ENCODE peak calls at places on chromosomes 6 and 20, in six cellular contexts. One of them, this sample, is unnamed.

GRCh38 chr6:137926207-137926731 is 59.2 kb downstream of the TNFAIP3 start:
- DNase-seq in H1: no peak
- DNase-seq in IMR-90: peak; percentile 92
- DNase-seq in neuronal stem cell: peak; percentile 6
- DNase-seq in H9: peak; percentile 40
- DNase-seq in trophoblast cell: peak; percentile 93
- DNase-seq in this sample: peak; percentile 90

GRCh38 chr6:46217671-46218131 is 46.9 kb upstream of the ENPP5 start:
- DNase-seq in H1: no peak
- DNase-seq in IMR-90: no peak
- DNase-seq in neuronal stem cell: no peak
- DNase-seq in H9: no peak
- DNase-seq in trophoblast cell: no peak
- DNase-seq in this sample: no peak

GRCh38 chr6:168126566-168127383 is 47.8 kb upstream of the FRMD1 start:
- DNase-seq in H1: no peak
- DNase-seq in IMR-90: no peak
- DNase-seq in neuronal stem cell: no peak
- DNase-seq in H9: peak; percentile 21
- DNase-seq in trophoblast cell: no peak
- DNase-seq in this sample: no peak

GRCh38 chr20:2093200-2093781 is 8.3 kb upstream of the STK35 start:
- DNase-seq in H1: peak; percentile 58
- DNase-seq in IMR-90: no peak
- DNase-seq in neuronal stem cell: no peak
- DNase-seq in H9: peak; percentile 59
- DNase-seq in trophoblast cell: peak; percentile 25
- DNase-seq in this sample: no peak

GRCh38 chr6:80454197-80454596 is 347.7 kb downstream of the BCKDHB start:
- DNase-seq in H1: no peak
- DNase-seq in IMR-90: peak; percentile 92
- DNase-seq in neuronal stem cell: no peak
- DNase-seq in H9: no peak
- DNase-seq in trophoblast cell: peak; percentile 49
- DNase-seq in this sample: peak; percentile 87

GRCh38 chr6:55977959-55978358 is 102.6 kb upstream of the BMP5 start:
- DNase-seq in H1: no peak
- DNase-seq in IMR-90: no peak
- DNase-seq in neuronal stem cell: no peak
- DNase-seq in H9: no peak
- DNase-seq in trophoblast cell: no peak
- DNase-seq in this sample: no peak

GRCh38 chr6:167697316-167697715 is 129.4 kb upstream of the AFDN start:
- DNase-seq in H1: no peak
- DNase-seq in IMR-90: no peak
- DNase-seq in neuronal stem cell: no peak
- DNase-seq in H9: no peak
- DNase-seq in trophoblast cell: no peak
- DNase-seq in this sample: no peak

GRCh38 chr6:142854589-142855488 is 90.1 kb downstream of the HIVEP2 start:
- DNase-seq in H1: no peak
- DNase-seq in IMR-90: no peak
- DNase-seq in neuronal stem cell: no peak
- DNase-seq in H9: no peak
- DNase-seq in trophoblast cell: no peak
- DNase-seq in this sample: peak; percentile 68

GRCh38 chr6:163414367-163415175 is at the start of gene QKI:
- DNase-seq in H1: peak; percentile 67
- DNase-seq in IMR-90: peak; percentile 67
- DNase-seq in neuronal stem cell: peak; percentile 65
- DNase-seq in H9: peak; percentile 58
- DNase-seq in trophoblast cell: peak; percentile 72
- DNase-seq in this sample: peak; percentile 75

GRCh38 chr6:159617444-159617843 is 75.6 kb downstream of the SOD2 start:
- DNase-seq in H1: no peak
- DNase-seq in IMR-90: no peak
- DNase-seq in neuronal stem cell: no peak
- DNase-seq in H9: no peak
- DNase-seq in trophoblast cell: no peak
- DNase-seq in this sample: no peak

GRCh38 chr6:98832282-98833100 is 1.9 kb upstream of the POU3F2 start:
- DNase-seq in H1: no peak
- DNase-seq in IMR-90: peak; percentile 74
- DNase-seq in neuronal stem cell: peak; percentile 50
- DNase-seq in H9: no peak
- DNase-seq in trophoblast cell: peak; percentile 3
- DNase-seq in this sample: peak; percentile 67

GRCh38 chr6:88910922-88911778 is 52.3 kb downstream of the RNGTT start:
- DNase-seq in H1: no peak
- DNase-seq in IMR-90: no peak
- DNase-seq in neuronal stem cell: no peak
- DNase-seq in H9: no peak
- DNase-seq in trophoblast cell: no peak
- DNase-seq in this sample: no peak

GRCh38 chr20:50559856-50560623 is 49.9 kb downstream of the PTPN1 start:
- DNase-seq in H1: peak; percentile 34
- DNase-seq in IMR-90: no peak
- DNase-seq in neuronal stem cell: no peak
- DNase-seq in H9: no peak
- DNase-seq in trophoblast cell: peak; percentile 83
- DNase-seq in this sample: no peak

GRCh38 chr6:28105286-28105685 is 19.1 kb upstream of the ZSCAN16 start:
- DNase-seq in H1: no peak
- DNase-seq in IMR-90: no peak
- DNase-seq in neuronal stem cell: no peak
- DNase-seq in H9: no peak
- DNase-seq in trophoblast cell: peak; percentile 19
- DNase-seq in this sample: no peak

GRCh38 chr20:62740286-62741141 is 31.9 kb downstream of the NTSR1 start:
- DNase-seq in H1: no peak
- DNase-seq in IMR-90: peak; percentile 95
- DNase-seq in neuronal stem cell: no peak
- DNase-seq in H9: no peak
- DNase-seq in trophoblast cell: peak; percentile 12
- DNase-seq in this sample: peak; percentile 85

GRCh38 chr20:50834599-50835005 is 39.7 kb downstream of the BCAS4 start:
- DNase-seq in H1: no peak
- DNase-seq in IMR-90: peak; percentile 94
- DNase-seq in neuronal stem cell: no peak
- DNase-seq in H9: no peak
- DNase-seq in trophoblast cell: peak; percentile 89
- DNase-seq in this sample: peak; percentile 74

GRCh38 chr6:167712332-167713087 is 114.2 kb upstream of the AFDN start:
- DNase-seq in H1: no peak
- DNase-seq in IMR-90: no peak
- DNase-seq in neuronal stem cell: no peak
- DNase-seq in H9: no peak
- DNase-seq in trophoblast cell: no peak
- DNase-seq in this sample: no peak

GRCh38 chr6:71405416-71405815 is 116.8 kb downstream of the OGFRL1 start:
- DNase-seq in H1: no peak
- DNase-seq in IMR-90: no peak
- DNase-seq in neuronal stem cell: no peak
- DNase-seq in H9: no peak
- DNase-seq in trophoblast cell: no peak
- DNase-seq in this sample: no peak
- H4K91ac ChIP-seq in H1: no peak overlapping the region
- H4K91ac ChIP-seq in IMR-90: peak overlapping the region; percentile 43
- H4K91ac ChIP-seq in neuronal stem cell: no peak overlapping the region
- H4K91ac ChIP-seq in H9: no peak overlapping the region
- H4K91ac ChIP-seq in trophoblast cell: no peak overlapping the region
- H4K91ac ChIP-seq in this sample: peak overlapping the region; percentile 61

DNA sequence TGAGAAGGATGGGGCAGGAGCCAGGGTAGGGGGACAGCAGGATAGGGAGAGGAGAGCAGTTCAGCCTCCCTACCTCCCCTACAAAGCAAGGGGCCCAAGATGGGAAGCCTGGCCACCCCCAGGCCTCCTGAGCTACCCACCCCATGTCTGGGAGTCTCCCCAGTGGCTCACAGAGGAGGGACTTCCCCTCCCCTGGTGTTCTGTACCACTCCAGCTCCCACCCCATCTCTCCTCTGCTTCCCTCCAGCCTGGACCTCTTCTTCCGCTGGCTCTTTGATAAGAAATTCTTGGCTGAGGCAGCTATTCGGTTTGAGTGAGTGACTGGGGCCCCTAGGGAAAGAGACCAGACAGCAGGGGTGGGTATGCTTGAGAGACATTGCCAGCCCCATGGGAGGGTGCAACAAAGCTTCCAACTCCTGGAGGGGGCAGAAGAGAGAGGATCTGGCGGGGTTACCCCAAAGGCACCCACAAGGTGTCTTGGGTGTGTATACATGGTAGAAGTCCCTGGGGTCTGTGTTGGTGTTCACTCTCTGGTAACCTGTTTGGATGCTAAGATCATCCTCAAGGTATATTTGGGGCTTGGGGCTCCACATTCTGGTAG is 8.2 kb upstream of the CAPN11 start:
- DNase-seq in H1: no peak
- DNase-seq in IMR-90: no peak
- DNase-seq in neuronal stem cell: no peak
- DNase-seq in H9: no peak
- DNase-seq in trophoblast cell: no peak
- DNase-seq in this sample: no peak
- H4K91ac ChIP-seq in H1: no peak overlapping the region
- H4K91ac ChIP-seq in IMR-90: no peak overlapping the region
- H4K91ac ChIP-seq in neuronal stem cell: no peak overlapping the region
- H4K91ac ChIP-seq in H9: no peak overlapping the region
- H4K91ac ChIP-seq in trophoblast cell: no peak overlapping the region
- H4K91ac ChIP-seq in this sample: no peak overlapping the region

GRCh38 chr6:158413028-158413427 is 100.8 kb downstream of the TULP4 start:
- DNase-seq in H1: no peak
- DNase-seq in IMR-90: no peak
- DNase-seq in neuronal stem cell: no peak
- DNase-seq in H9: no peak
- DNase-seq in trophoblast cell: no peak
- DNase-seq in this sample: no peak
- H4K91ac ChIP-seq in H1: no peak overlapping the region
- H4K91ac ChIP-seq in IMR-90: no peak overlapping the region
- H4K91ac ChIP-seq in neuronal stem cell: no peak overlapping the region
- H4K91ac ChIP-seq in H9: no peak overlapping the region
- H4K91ac ChIP-seq in trophoblast cell: no peak overlapping the region
- H4K91ac ChIP-seq in this sample: no peak overlapping the region

GRCh38 chr20:22342410-22342809 is 242.0 kb downstream of the FOXA2 start:
- DNase-seq in H1: no peak
- DNase-seq in IMR-90: no peak
- DNase-seq in neuronal stem cell: no peak
- DNase-seq in H9: no peak
- DNase-seq in trophoblast cell: no peak
- DNase-seq in this sample: no peak
- H4K91ac ChIP-seq in H1: no peak overlapping the region
- H4K91ac ChIP-seq in IMR-90: no peak overlapping the region
- H4K91ac ChIP-seq in neuronal stem cell: no peak overlapping the region
- H4K91ac ChIP-seq in H9: no peak overlapping the region
- H4K91ac ChIP-seq in trophoblast cell: no peak overlapping the region
- H4K91ac ChIP-seq in this sample: no peak overlapping the region

DNA sequence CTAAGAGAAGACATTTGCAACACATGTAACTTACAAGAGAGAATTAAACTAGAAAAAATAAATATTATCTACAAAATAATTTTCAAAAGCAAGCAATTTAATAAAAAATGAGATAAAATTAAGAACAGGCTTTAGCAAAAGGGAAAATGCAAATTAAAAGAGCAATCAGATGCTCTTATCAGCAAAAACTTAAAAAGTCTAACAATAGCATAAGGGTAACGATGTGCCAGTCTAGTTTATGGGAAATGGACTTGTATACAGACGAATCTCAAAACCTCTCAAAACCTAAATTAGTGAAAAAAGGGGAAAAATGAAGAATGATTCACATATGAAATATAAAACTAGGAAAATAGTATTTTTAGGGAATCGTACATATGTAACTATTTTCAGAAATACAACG is 1.1 kb upstream of the MANEA start:
- DNase-seq in H1: no peak
- DNase-seq in IMR-90: no peak
- DNase-seq in neuronal stem cell: no peak
- DNase-seq in H9: no peak
- DNase-seq in trophoblast cell: no peak
- DNase-seq in this sample: no peak
- H4K91ac ChIP-seq in H1: no peak overlapping the region
- H4K91ac ChIP-seq in IMR-90: no peak overlapping the region
- H4K91ac ChIP-seq in neuronal stem cell: no peak overlapping the region
- H4K91ac ChIP-seq in H9: no peak overlapping the region
- H4K91ac ChIP-seq in trophoblast cell: no peak overlapping the region
- H4K91ac ChIP-seq in this sample: no peak overlapping the region

DNA sequence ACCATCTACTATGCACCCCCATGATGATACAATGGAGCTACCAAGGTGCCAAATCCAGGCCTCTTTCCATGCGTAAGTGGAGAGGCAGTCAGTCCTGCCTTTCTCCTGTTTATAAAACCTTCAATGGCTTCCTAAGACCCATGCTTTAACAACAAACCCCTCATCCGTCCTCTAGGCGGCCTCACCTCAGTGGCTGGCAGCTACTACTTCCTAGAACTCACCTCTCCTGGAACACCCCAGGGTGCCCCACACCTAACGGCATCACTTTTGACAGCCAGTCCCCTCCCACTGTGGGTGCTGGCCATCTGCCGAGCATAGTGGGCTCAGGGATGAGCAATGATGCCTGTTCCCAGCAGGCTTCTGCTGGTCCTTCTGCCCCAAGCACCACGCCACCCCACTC is 80.0 kb upstream of the TAB2 start:
- DNase-seq in H1: no peak
- DNase-seq in IMR-90: no peak
- DNase-seq in neuronal stem cell: no peak
- DNase-seq in H9: no peak
- DNase-seq in trophoblast cell: no peak
- DNase-seq in this sample: no peak
- H4K91ac ChIP-seq in H1: no peak overlapping the region
- H4K91ac ChIP-seq in IMR-90: no peak overlapping the region
- H4K91ac ChIP-seq in neuronal stem cell: no peak overlapping the region
- H4K91ac ChIP-seq in H9: no peak overlapping the region
- H4K91ac ChIP-seq in trophoblast cell: no peak overlapping the region
- H4K91ac ChIP-seq in this sample: no peak overlapping the region

DNA sequence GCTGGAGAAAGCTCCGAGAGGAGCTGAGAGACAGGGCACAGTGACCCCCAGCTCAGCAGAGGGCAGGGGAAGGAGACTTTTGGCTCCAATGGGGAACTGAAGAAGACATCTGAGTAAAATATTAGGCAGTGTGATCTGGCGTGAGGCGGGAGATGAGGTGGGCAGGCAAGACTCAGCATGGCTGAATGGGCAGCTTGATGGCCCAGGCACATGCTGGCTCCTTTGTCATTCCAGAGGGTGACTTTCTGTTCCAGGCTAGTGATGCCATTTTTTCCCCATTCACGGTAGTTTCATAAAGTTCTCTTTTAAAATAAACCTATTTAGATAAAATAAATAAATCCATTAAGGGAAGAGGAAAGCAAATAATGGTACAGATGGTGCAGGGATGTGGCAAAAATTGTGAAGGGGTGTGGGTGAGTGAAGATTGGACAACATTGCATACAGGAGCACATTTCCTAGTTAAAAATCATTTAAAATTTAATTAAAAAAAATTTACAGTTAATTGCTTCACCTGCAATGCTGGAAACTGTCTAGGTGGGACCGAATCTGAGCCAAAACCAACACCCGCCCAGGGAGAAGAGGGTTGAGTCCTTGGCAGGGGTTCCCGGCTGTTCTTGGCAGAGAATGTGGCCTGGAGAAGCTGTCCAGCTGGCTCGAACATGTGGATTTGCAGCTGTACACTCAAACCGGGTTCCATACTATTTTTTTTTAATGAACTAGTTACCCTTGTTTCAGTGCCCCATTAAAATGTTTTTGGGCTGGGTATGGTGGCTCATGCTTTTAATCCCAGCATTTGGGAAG is 41.7 kb upstream of the PRELID3B start:
- DNase-seq in H1: no peak
- DNase-seq in IMR-90: no peak
- DNase-seq in neuronal stem cell: no peak
- DNase-seq in H9: no peak
- DNase-seq in trophoblast cell: no peak
- DNase-seq in this sample: no peak
- H4K91ac ChIP-seq in H1: no peak overlapping the region
- H4K91ac ChIP-seq in IMR-90: peak overlapping the region; percentile 56
- H4K91ac ChIP-seq in neuronal stem cell: no peak overlapping the region
- H4K91ac ChIP-seq in H9: no peak overlapping the region
- H4K91ac ChIP-seq in trophoblast cell: no peak overlapping the region
- H4K91ac ChIP-seq in this sample: no peak overlapping the region

This sample was measured in mesenchymal stem cell.